ENCODE peak calls at places on chromosomes 4 and X, in four cellular contexts. S, L, D and A are unnamed samples.

GRCh38 chr4:113020966-113021365 is 28.5 kb upstream of the ANK2 start:
- DNase-seq in S (no peak), D (no peak), L (no peak), A (no peak)

GRCh38 chrX:119009071-119009470 is 34.7 kb downstream of the LONRF3 start:
- DNase-seq in S (no peak), L (no peak), D (no peak), A (no peak)

GRCh38 chr4:1249731-1250526 is 999 bp upstream of the CTBP1 start:
- DNase-seq in S (peak), D (peak), L (no peak), A (no peak)

GRCh38 chrX:82218361-82218760 is 1016.5 kb downstream of the SH3BGRL start:
- DNase-seq in L (no peak), S (no peak), D (no peak), A (no peak)

GRCh38 chr4:705278-706082 is at the start of gene PCGF3:
- DNase-seq in S (peak), D (peak), L (peak), A (peak)

GRCh38 chr4:16437836-16438235 is 211.6 kb upstream of the TAPT1 start:
- DNase-seq in S (no peak), L (no peak), D (no peak), A (no peak)

GRCh38 chr4:152342293-152342692 is 193.6 kb downstream of the FBXW7 start:
- DNase-seq in S (no peak), D (no peak), L (no peak), A (no peak)

GRCh38 chr4:8388471-8388870 is 52.1 kb downstream of the ACOX3 start:
- DNase-seq in D (no peak), S (no peak), L (no peak), A (no peak)

GRCh38 chr4:36086387-36086786 is 157.9 kb downstream of the ARAP2 start:
- DNase-seq in L (no peak), S (no peak), D (no peak), A (no peak)

GRCh38 chr4:114900934-114901333 is 212.5 kb downstream of the NDST4 start:
- DNase-seq in D (no peak), L (no peak), S (no peak), A (no peak)

GRCh38 chr4:28686618-28687017 is 1826.0 kb downstream of the STIM2 start:
- DNase-seq in D (no peak), L (no peak), S (peak), A (no peak)

GRCh38 chr4:25144870-25145481 is 15.3 kb downstream of the SEPSECS start:
- DNase-seq in D (no peak), S (no peak), L (no peak), A (no peak)

GRCh38 chrX:3548743-3549441 is 164.6 kb downstream of the PRKX start:
- DNase-seq in S (no peak), D (no peak), L (no peak), A (no peak)

GRCh38 chrX:131987252-131987651 is 35.9 kb upstream of the STK26 start:
- DNase-seq in L (no peak), D (peak), S (no peak), A (no peak)

GRCh38 chr4:2811830-2812599 is 19.1 kb downstream of the SH3BP2 start:
- DNase-seq in S (no peak), D (peak), L (peak), A (peak)

GRCh38 chr4:80529021-80529420 is 193.5 kb downstream of the CFAP299 start:
- DNase-seq in S (no peak), L (no peak), D (no peak), A (no peak)

GRCh38 chr4:76156635-76157034 is 8.4 kb upstream of the NUP54 start:
- DNase-seq in L (no peak), D (no peak), S (no peak), A (no peak)

GRCh38 chr4:39118034-39118658 is 56.1 kb downstream of the KLHL5 start:
- DNase-seq in L (no peak), S (no peak), D (no peak), A (no peak)

GRCh38 chrX:10166731-10167149 is 10.0 kb downstream of the CLCN4 start:
- DNase-seq in S (no peak), L (no peak), D (no peak), A (no peak)

GRCh38 chr4:90126805-90127204 is 389 bp upstream of the CCSER1 start:
- DNase-seq in L (no peak), D (no peak), S (no peak), A (no peak)

GRCh38 chr4:177487977-177488376 is 45.7 kb upstream of the AGA start:
- DNase-seq in S (no peak), L (no peak), D (no peak), A (no peak)

GRCh38 chr4:164734476-164734875 is 19.5 kb upstream of the SMIM31 start:
- DNase-seq in S (no peak), D (no peak), L (no peak), A (no peak)

GRCh38 chr4:140081582-140082398 is 72.2 kb downstream of the MAML3 start:
- DNase-seq in D (no peak), L (no peak), S (no peak), A (no peak)

GRCh38 chr4:78414116-78414515 is 137.5 kb upstream of the ANXA3 start:
- DNase-seq in S (no peak), D (no peak), L (no peak), A (no peak)

GRCh38 chr4:87492617-87493016 is 36.6 kb downstream of the SPARCL1 start:
- DNase-seq in S (no peak), L (no peak), D (no peak), A (no peak)

GRCh38 chr4:112979881-112980421 is 69.5 kb upstream of the ANK2 start:
- DNase-seq in D (no peak), L (no peak), S (no peak), A (no peak)

GRCh38 chr4:156322592-156322991 is 368.9 kb upstream of the CTSO start:
- DNase-seq in S (no peak), L (no peak), D (no peak), A (no peak)

GRCh38 chrX:22527302-22527701 is 254.6 kb downstream of the CBLL2 start:
- DNase-seq in D (no peak), S (no peak), L (no peak), A (no peak)

GRCh38 chrX:21745756-21746155 is 12.2 kb downstream of the SMPX start:
- DNase-seq in D (peak), L (peak), S (peak), A (no peak)

GRCh38 chrX:125203379-125203736 is 116.3 kb upstream of the TEX13C start:
- DNase-seq in D (no peak), S (no peak), L (no peak), A (no peak)

DNA sequence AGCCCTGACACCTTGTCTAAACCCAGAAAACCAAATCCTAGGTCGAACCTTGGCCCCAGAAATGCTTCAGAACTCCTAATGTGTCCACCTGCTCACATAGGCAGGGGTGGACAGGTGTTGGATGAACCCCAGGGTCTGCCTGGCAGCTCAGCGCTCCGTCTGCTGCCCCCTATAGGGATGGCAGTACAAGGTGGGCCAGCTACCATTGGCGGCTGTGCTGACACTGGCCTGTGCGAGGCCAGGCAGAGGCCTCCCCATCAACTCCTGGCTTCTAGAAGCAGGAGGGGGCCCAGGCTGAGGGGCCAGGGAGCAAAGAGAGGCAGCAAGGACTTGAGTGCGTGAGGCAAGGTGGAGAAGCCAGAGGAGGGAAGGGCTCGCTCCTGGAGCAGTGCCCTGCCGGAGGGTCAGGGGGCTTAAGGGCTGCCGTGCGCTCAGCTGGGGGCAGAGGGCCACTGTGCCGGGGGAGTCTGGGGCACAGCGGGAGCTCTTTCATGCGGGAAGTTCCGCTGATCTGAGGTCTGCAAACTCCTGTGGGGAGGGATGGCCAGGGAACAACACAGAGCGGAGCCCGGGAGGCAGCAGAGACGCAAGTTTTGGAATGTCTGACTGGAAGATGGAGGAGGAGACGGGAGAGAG is 20.6 kb downstream of the CCNQ start:
- DNase-seq in L (no peak), D (no peak), S (no peak), A (no peak)
- TF ChIP-seq CTCF in L (no peak), D (no peak), S (no peak), A (no peak)

DNA sequence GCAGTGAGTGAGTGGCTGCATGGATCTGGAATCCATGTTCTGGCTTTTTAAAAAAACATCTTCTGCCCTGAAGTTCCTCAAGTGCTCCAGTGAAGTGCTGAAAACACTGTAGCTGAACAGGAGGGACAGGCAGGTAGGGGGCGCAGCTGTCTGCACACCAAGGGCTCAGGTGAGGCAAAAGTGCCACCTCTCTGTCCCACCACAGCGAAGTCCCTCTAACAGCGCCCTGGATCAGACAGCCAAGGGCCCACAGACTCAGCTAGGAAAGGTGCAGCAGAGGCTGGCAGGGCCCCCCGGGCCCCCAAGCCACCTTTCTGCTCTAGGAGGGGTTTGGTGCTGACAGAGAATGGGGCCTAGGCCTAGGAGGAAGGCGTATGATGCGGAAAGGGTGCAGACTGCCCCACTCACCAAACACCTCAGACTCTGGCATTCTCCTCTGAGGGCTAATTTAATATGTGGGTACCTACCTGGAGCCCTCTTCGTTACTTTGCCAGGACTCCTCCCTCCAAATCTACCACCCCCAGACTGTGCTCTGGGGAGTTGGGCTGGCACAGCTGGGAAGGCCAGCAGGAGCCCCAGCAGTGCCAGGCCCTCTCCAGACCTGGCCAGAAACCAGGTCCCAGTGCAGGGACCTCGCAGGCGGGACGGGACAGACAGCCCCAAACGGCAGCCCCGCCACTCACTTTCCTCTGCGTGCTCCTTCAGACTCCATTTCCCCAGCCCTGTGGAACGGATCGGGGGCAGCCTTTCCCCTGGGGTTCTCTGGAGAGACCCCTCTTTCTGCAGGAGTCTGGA is 73.7 kb downstream of the ENPP6 start:
- DNase-seq in D (no peak), L (no peak), S (no peak), A (no peak)
- TF ChIP-seq CTCF in D (no peak), L (no peak), S (no peak), A (no peak)

GRCh38 chrX:1658083-1658463 is 43.2 kb downstream of the ASMT start:
- DNase-seq in D (peak), L (no peak), S (no peak), A (peak)
- TF ChIP-seq CTCF in D (no peak), L (no peak), S (no peak), A (no peak)

DNA sequence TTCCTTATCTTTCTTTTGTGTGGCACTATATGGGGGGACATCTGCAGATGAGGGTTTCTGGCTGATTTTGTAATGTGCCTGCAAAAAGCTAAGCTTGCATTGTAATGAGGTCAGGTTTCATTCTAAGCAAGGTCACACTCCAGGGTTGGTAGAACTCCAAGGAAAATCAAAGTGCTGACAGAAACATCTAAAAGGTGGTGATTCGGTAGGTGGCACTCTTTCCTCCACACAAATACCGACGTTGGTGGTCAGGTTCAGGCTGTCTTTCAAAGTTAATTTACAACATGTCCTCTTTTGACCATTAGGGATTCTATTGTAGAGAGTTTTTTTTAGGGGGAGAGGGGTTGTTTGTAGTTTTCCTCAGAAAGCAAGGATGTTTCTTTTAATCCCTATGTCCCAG is 434.4 kb downstream of the PPARGC1A start:
- DNase-seq in L (no peak), S (peak), D (no peak), A (no peak)
- TF ChIP-seq CTCF in L (peak), S (no peak), D (no peak), A (no peak)

GRCh38 chr4:6188687-6189305 is 11.6 kb downstream of the JAKMIP1 start:
- DNase-seq in D (no peak), L (no peak), S (no peak), A (no peak)
- TF ChIP-seq CTCF in D (no peak), L (no peak), S (no peak), A (no peak)

DNA sequence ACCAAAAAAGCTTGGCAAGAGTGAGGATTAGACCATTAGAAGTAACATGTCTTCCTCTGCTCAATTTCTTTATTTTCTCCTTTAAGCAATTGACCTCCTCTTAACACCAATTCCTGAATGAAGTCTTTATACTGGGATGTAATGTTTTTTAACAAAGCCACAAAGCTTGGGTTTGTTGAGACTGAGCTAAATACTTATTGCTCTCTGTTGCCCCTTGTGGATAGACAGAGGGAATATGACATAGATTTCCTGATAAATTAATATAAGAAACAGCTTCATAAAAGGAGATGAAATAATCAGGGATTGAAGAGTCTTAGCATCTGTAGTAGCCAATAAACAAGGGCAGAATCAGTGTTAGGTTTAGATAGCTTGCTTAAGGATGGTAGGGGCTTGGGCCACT is 57.6 kb downstream of the CCDC160 start:
- DNase-seq in D (no peak), S (no peak), L (no peak), A (no peak)
- TF ChIP-seq CTCF in D (no peak), S (no peak), L (no peak), A (no peak)

GRCh38 chrX:48945517-48946348 is 11.7 kb downstream of the OTUD5 start:
- DNase-seq in L (peak), D (peak), S (peak), A (peak)
- TF ChIP-seq CTCF in L (peak), D (peak), S (peak), A (peak)

GRCh38 chrX:98501441-98501840 is 1617.7 kb downstream of the RPA4 start:
- DNase-seq in S (no peak), D (no peak), L (no peak), A (no peak)

DNA sequence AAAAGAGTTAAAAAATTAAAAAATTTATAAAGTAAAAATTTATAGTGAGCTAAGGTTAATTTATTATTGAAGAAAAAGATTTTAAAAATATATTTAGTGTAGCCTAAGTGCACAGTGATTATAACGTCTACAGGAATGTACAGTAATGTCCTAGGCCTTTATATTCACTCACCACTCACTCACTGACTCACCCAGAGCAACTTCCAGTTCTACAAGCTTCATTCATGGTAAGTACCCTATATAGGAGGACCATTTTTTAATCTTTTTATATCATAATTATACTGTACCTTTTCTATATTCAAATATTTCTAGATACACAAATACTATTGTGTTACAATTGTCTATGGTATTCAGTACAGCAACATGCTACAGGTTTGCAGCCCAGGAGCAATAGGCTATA is 1623.2 kb downstream of the RPA4 start:
- DNase-seq in S (no peak), L (no peak), D (no peak), A (no peak)
- TF ChIP-seq CTCF in S (no peak), L (no peak), D (no peak), A (no peak)